ENCODE peak calls at places on chromosomes 2 and 18, in four cellular contexts. N is H1, U is tibial artery, Y is fibroblast of lung. H is an unnamed sample.
A peak's percentile ranks its signal among the peaks of the same experiment; 100 is the strongest.

GRCh38 chr2:119694470-119694993 is 15.5 kb downstream of the TMEM177 start:
- DNase-seq in Y (no peak), U (no peak), N (no peak), H (no peak)

GRCh38 chr18:35215026-35215425 is 25.8 kb upstream of the ZNF397 start:
- DNase-seq in U (no peak), N (no peak), Y (no peak), H (no peak)

GRCh38 chr18:28158083-28158581 is 18.8 kb downstream of the CDH2 start:
- DNase-seq in N (no peak), U (no peak), Y (peak; percentile 70), H (no peak)

GRCh38 chr2:213151437-213152064 is at the start of gene IKZF2:
- DNase-seq in U (peak; percentile 90), Y (peak; percentile 90), N (peak; percentile 47), H (peak; percentile 88)

GRCh38 chr2:217054791-217055190 is 194.9 kb upstream of the TNP1 start:
- DNase-seq in U (no peak), Y (no peak), N (no peak), H (no peak)

GRCh38 chr2:126906781-126907180 is 8.1 kb downstream of the TEX51 start:
- DNase-seq in U (peak; percentile 16), N (no peak), Y (no peak), H (no peak)

GRCh38 chr2:128978155-128978707 is 659.6 kb upstream of the HS6ST1 start:
- DNase-seq in Y (no peak), N (peak; percentile 10), U (no peak), H (no peak)

GRCh38 chr2:148935791-148936190 is 60.8 kb downstream of the KIF5C start:
- DNase-seq in Y (no peak), U (no peak), N (no peak), H (no peak)

GRCh38 chr18:7476386-7476785 is 90.7 kb upstream of the PTPRM start:
- DNase-seq in N (no peak), Y (no peak), U (no peak), H (no peak)

GRCh38 chr2:24515335-24515734 is 24.3 kb downstream of the NCOA1 start:
- DNase-seq in Y (no peak), U (no peak), N (no peak), H (no peak)

GRCh38 chr2:36450466-36451196 is 95.1 kb downstream of the CRIM1 start:
- DNase-seq in Y (peak; percentile 79), U (no peak), N (no peak), H (no peak)

GRCh38 chr2:26521054-26521912 is 43.4 kb upstream of the OTOF start:
- DNase-seq in N (peak; percentile 29), Y (no peak), U (no peak), H (no peak)

GRCh38 chr18:10570622-10571021 is 44.8 kb downstream of the NAPG start:
- DNase-seq in U (no peak), N (no peak), Y (no peak), H (no peak)

GRCh38 chr2:70012887-70013286 is 51.5 kb upstream of the ASPRV1 start:
- DNase-seq in U (no peak), Y (no peak), N (no peak), H (no peak)

DNA sequence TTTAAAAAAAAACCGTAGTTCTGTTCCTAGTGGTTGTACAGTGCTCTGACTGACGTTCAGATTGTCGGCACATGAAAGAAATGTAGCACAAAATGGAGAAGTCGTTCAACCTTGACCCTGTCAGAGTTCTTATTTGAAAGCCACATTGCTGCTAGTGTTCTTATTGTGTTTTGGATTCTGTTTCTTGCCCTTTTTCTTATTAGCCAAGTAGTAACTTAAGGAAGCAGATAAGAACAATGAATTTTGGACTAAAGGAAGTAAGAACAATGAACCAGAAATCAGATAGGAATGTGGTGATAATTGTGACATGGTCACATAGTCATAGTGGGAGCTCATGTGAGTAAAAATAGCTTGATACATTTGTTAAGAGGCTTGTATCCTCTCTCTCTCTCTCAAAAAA is 45.9 kb downstream of the RPIA start:
- DNase-seq in Y (no peak), U (no peak), N (no peak), H (no peak)
- H3K4me1 ChIP-seq in Y (no peaks in the 10 kb centered on the region), U (no peaks in the 10 kb centered on the region), N (no peaks in the 10 kb centered on the region), H (no peaks in the 10 kb centered on the region)

GRCh38 chr2:218366621-218367414 is 10.2 kb downstream of the CATIP start:
- DNase-seq in N (no peak), Y (no peak), U (no peak), H (no peak)
- H3K4me3 ChIP-seq in N (peak overlapping the region; percentile 71), Y (peak overlapping the region; percentile 57), U (peak overlapping the region; percentile 50), H (no peak overlapping the region)

GRCh38 chr2:214536625-214537024 is 125.8 kb downstream of the VWC2L start:
- DNase-seq in Y (no peak), U (no peak), N (no peak), H (no peak)
- TF ChIP-seq CTCF in Y (no peak), U (no peak), N (no peak), H (no peak)

GRCh38 chr2:178865121-178865520 is 57.9 kb upstream of the TTN start:
- DNase-seq in U (no peak), Y (peak; percentile 69), N (no peak), H (no peak)
- H3K4me1 ChIP-seq in U (peaks cover 12% of the 10 kb centered on the region), Y (peaks cover 15% of the 10 kb centered on the region), N (peaks cover 4% of the 10 kb centered on the region), H (no peaks in the 10 kb centered on the region)

DNA sequence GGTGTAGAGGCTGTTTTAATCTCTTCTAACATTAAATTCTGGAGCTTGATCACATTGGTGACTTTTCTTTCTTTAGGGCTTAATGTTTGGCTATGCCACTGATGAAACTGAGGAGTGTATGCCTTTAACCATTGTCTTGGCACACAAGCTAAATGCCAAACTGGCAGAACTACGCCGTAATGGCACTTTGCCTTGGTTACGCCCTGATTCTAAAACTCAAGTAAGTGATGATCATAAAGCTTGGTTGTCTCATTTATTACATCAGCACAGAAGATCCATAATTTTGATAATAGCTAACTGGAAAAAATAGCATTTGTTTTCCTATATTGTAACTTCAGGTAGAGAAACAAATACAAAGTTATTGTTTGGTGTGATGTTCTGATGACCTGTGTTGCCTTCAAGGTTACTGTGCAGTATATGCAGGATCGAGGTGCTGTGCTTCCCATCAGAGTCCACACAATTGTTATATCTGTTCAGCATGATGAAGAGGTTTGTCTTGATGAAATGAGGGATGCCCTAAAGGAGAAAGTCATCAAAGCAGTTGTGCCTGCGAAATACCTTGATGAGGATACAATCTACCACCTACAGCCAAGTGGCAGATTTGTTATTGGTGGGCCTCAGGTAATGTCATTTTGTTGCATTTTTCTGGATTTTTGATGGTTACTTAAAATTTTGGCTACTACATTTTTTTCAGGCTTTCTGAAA is 2.9 kb downstream of the MAT2A start:
- DNase-seq in N (no peak), Y (peak; percentile 43), U (no peak), H (peak; percentile 71)
- H3K4me3 ChIP-seq in N (peak overlapping the region; percentile 100), Y (peak overlapping the region; percentile 78), U (peak overlapping the region; percentile 69), H (no peak overlapping the region)

DNA sequence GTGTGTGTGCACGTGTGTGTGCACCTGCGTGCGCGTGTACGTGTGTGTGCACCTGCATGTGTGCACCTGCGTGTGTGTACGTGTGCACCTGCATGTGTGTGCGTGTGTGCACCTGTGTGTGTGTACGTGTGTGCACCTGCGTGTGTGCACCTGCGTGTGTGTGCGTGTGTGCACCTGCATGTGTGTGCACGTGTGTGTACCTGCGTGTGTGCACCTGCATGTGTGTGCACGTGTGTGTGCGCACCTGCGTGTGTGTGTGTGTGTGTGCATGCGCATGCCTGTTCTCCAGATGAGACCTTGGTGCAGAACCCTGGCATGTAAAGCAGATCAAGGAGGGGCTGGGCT is 131.5 kb upstream of the HDAC4 start:
- DNase-seq in U (no peak), Y (no peak), N (no peak), H (no peak)
- TF ChIP-seq CTCF in U (no peak), Y (no peak), N (no peak), H (no peak)

GRCh38 chr2:46555011-46555410 is 75.6 kb downstream of the TMEM247 start:
- DNase-seq in Y (no peak), N (no peak), U (no peak), H (no peak)
- H3K4me1 ChIP-seq in Y (no peaks in the 10 kb centered on the region), N (peaks cover 7% of the 10 kb centered on the region), U (peaks cover 45% of the 10 kb centered on the region), H (peaks cover 10% of the 10 kb centered on the region)

GRCh38 chr18:50277935-50278334 is 3.4 kb downstream of the MBD1 start:
- DNase-seq in U (no peak), Y (peak; percentile 42), N (no peak), H (no peak)

GRCh38 chr18:50281972-50282520 is 723 bp upstream of the MBD1 start:
- DNase-seq in U (no peak), N (no peak), Y (no peak), H (no peak)

GRCh38 chr18:50281295-50281971 is at the start of gene MBD1:
- DNase-seq in N (peak; percentile 93), U (peak; percentile 99), Y (peak; percentile 99), H (peak; percentile 96)

GRCh38 chr18:50280707-50281294 is 522 bp downstream of the MBD1 start:
- DNase-seq in U (no peak), Y (no peak), N (no peak), H (no peak)

DNA sequence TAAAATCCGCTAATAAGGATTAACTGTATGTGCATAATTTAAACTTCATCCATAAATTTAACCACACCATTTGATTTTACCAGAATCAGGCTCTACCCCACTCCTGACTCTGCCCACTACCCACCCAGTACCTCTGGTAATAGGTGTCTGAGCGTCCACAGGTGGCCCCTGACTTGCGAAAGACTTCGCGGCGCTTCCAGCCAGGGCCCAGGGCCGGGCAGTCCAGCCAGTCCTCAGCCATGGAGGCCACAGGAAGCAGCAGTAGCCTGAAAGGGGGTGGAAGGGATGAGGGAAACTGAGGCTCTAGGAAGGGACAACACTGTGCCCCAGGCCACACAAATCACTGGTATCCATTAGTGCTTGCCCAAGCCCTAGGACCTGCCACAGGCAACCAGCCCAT is 1.6 kb downstream of the MBD1 start:
- DNase-seq in Y (no peak), U (no peak), N (no peak), H (no peak)
- H3K4me3 ChIP-seq in Y (peak overlapping the region; percentile 97), U (peak overlapping the region; percentile 93), N (peak overlapping the region; percentile 93), H (no peak overlapping the region)

DNA sequence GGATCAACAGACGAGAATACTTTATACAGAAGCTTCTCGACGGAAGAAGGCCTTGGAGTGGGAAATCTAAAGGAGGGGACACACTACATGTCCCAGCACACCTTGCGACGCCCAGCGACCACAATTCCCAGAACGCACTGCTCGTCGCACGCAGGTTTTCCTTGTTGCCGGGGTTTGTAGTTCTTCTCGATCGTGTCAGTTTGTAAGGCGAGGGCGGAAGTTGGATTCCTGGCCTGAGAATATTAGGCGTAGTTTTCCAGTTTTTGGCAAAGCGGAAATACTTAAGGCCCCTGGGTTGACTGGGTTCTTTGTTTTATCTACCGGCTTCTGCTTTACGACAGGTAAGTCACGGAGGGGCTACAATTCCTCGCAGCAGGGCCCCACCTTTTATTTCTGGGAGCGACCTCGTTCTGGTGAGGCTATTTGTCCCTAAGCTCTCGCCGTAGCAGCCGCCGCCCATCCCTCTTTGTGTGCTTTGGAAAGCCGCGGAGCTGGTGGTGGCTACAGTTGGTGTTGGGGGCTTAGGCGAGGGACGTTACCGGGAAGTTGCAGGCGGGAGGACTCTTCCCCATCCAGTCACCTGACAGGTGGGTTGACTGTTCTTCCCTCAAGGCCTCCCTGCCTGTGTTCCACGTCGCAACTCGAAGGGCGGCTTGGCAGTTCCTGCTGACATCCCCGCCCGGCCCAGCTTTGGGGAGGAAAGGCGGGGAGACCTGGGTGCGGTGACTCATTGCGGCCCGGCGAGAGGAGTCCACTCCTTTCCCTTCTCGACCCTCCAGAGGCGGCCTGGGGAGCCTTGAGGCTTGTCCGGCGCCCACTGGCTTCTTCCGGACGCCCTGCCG is at the start of gene DYNC1I2:
- DNase-seq in U (peak; percentile 95), Y (peak; percentile 97), N (peak; percentile 84), H (peak; percentile 90)
- TF ChIP-seq CTCF in U (no peak), Y (no peak), N (no peak), H (no peak)

DNA sequence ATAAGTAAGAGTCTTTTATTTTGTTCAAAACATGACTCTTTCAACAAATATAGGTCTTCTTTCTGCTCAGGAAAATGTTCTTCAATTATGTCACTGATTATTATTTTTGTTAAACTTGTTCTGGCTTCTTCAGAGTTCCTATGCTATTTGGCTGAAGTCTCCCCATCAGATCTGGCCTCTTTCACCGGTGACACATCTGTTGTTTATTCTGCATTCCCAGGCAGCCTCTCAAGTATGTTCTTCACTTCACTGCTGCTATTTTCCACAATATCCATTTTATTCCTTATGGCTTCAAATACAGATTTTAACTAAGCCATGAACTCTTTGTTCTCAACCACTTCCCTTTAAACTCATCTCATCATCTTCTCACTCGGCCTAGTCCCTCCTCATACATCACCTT is 45.7 kb downstream of the HDAC4 start:
- DNase-seq in Y (no peak), N (no peak), U (no peak), H (no peak)
- H3K4me1 ChIP-seq in Y (no peaks in the 10 kb centered on the region), N (peaks cover 2% of the 10 kb centered on the region), U (peaks cover 12% of the 10 kb centered on the region), H (no peaks in the 10 kb centered on the region)